ENCODE peak calls at places on chromosomes 13 and 19, in five cellular contexts. One of them, this sample, is unnamed.

GRCh38 chr19:2333807-2334211 is 5.3 kb downstream of the SPPL2B start:
- DNase-seq in fibroblast of lung: no peak
- DNase-seq in neural progenitor cell: no peak
- DNase-seq in neuronal stem cell: no peak
- DNase-seq in GM23338: no peak
- DNase-seq in this sample: no peak

GRCh38 chr19:53657778-53658177 is 26.0 kb downstream of the DPRX start:
- DNase-seq in fibroblast of lung: no peak
- DNase-seq in neural progenitor cell: no peak
- DNase-seq in neuronal stem cell: no peak
- DNase-seq in GM23338: no peak
- DNase-seq in this sample: peak

GRCh38 chr19:49469828-49470614 is 4.0 kb upstream of the FLT3LG start:
- DNase-seq in fibroblast of lung: no peak
- DNase-seq in neural progenitor cell: no peak
- DNase-seq in neuronal stem cell: no peak
- DNase-seq in GM23338: peak
- DNase-seq in this sample: no peak

GRCh38 chr13:100361504-100361903 is 227.1 kb downstream of the GGACT start:
- DNase-seq in fibroblast of lung: peak
- DNase-seq in neural progenitor cell: no peak
- DNase-seq in neuronal stem cell: no peak
- DNase-seq in GM23338: no peak
- DNase-seq in this sample: no peak

GRCh38 chr13:32170841-32171240 is 139.3 kb downstream of the FRY start:
- DNase-seq in fibroblast of lung: no peak
- DNase-seq in neural progenitor cell: no peak
- DNase-seq in neuronal stem cell: no peak
- DNase-seq in GM23338: no peak
- DNase-seq in this sample: no peak

GRCh38 chr13:71254384-71254783 is 612.6 kb downstream of the DACH1 start:
- DNase-seq in fibroblast of lung: no peak
- DNase-seq in neural progenitor cell: peak
- DNase-seq in neuronal stem cell: no peak
- DNase-seq in GM23338: peak
- DNase-seq in this sample: no peak

GRCh38 chr13:79317856-79318255 is 88.2 kb downstream of the RBM26 start:
- DNase-seq in fibroblast of lung: no peak
- DNase-seq in neural progenitor cell: no peak
- DNase-seq in neuronal stem cell: no peak
- DNase-seq in GM23338: no peak
- DNase-seq in this sample: no peak

GRCh38 chr13:36872621-36873020 is 47.4 kb downstream of the SMAD9 start:
- DNase-seq in fibroblast of lung: no peak
- DNase-seq in neural progenitor cell: peak
- DNase-seq in neuronal stem cell: no peak
- DNase-seq in GM23338: peak
- DNase-seq in this sample: no peak

GRCh38 chr19:6141217-6141616 is 5.8 kb downstream of the ACSBG2 start:
- DNase-seq in fibroblast of lung: no peak
- DNase-seq in neural progenitor cell: no peak
- DNase-seq in neuronal stem cell: no peak
- DNase-seq in GM23338: no peak
- DNase-seq in this sample: no peak

GRCh38 chr19:6135367-6135766 is at the start of gene ACSBG2:
- DNase-seq in fibroblast of lung: no peak
- DNase-seq in neural progenitor cell: no peak
- DNase-seq in neuronal stem cell: no peak
- DNase-seq in GM23338: peak
- DNase-seq in this sample: no peak

GRCh38 chr19:6138511-6138910 is 3.0 kb downstream of the ACSBG2 start:
- DNase-seq in fibroblast of lung: no peak
- DNase-seq in neural progenitor cell: no peak
- DNase-seq in neuronal stem cell: no peak
- DNase-seq in GM23338: no peak
- DNase-seq in this sample: no peak

GRCh38 chr19:6133231-6133630 is 2.2 kb upstream of the ACSBG2 start:
- DNase-seq in fibroblast of lung: no peak
- DNase-seq in neural progenitor cell: no peak
- DNase-seq in neuronal stem cell: no peak
- DNase-seq in GM23338: no peak
- DNase-seq in this sample: no peak

DNA sequence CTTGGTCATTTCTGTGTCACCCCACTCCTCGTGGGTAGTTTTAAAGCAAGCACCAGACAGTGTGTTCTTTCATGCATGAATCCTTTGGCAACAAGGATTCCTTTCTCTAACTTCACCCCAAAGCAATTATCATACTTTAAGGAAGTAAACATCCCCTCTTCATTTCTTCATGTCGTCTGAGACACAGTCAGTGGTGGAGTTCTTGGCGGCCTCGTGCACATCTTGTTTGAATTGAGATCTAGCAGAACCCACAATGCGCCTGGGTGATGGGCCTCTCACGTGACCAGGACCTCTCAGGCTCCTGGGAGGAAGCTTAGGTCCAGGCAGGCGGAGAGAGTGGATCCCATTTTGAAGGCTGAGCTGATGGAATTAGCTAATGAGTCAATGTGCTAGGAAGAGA is 2.6 kb downstream of the ACSBG2 start:
- DNase-seq in fibroblast of lung: no peak
- DNase-seq in neural progenitor cell: no peak
- DNase-seq in neuronal stem cell: no peak
- DNase-seq in GM23338: no peak
- DNase-seq in this sample: no peak
- H2AFZ ChIP-seq in fibroblast of lung: no peak
- H2AFZ ChIP-seq in neural progenitor cell: no peak
- H2AFZ ChIP-seq in neuronal stem cell: peak
- H2AFZ ChIP-seq in GM23338: peak
- H2AFZ ChIP-seq in this sample: no peak

GRCh38 chr13:25922373-25922772 is 129.4 kb downstream of the SHISA2 start:
- DNase-seq in fibroblast of lung: no peak
- DNase-seq in neural progenitor cell: no peak
- DNase-seq in neuronal stem cell: no peak
- DNase-seq in GM23338: peak
- DNase-seq in this sample: no peak

GRCh38 chr13:25920931-25921330 is 130.9 kb downstream of the SHISA2 start:
- DNase-seq in fibroblast of lung: no peak
- DNase-seq in neural progenitor cell: no peak
- DNase-seq in neuronal stem cell: no peak
- DNase-seq in GM23338: no peak
- DNase-seq in this sample: no peak

GRCh38 chr13:25927363-25927762 is 124.5 kb downstream of the SHISA2 start:
- DNase-seq in fibroblast of lung: no peak
- DNase-seq in neural progenitor cell: no peak
- DNase-seq in neuronal stem cell: no peak
- DNase-seq in GM23338: no peak
- DNase-seq in this sample: no peak

GRCh38 chr13:25920277-25920676 is 131.5 kb downstream of the SHISA2 start:
- DNase-seq in fibroblast of lung: no peak
- DNase-seq in neural progenitor cell: no peak
- DNase-seq in neuronal stem cell: no peak
- DNase-seq in GM23338: no peak
- DNase-seq in this sample: no peak

GRCh38 chr13:25923217-25924085 is 128.4 kb downstream of the SHISA2 start:
- DNase-seq in fibroblast of lung: no peak
- DNase-seq in neural progenitor cell: no peak
- DNase-seq in neuronal stem cell: no peak
- DNase-seq in GM23338: no peak
- DNase-seq in this sample: no peak
- H3K27ac ChIP-seq in fibroblast of lung: no peak
- H3K27ac ChIP-seq in neural progenitor cell: no peak
- H3K27ac ChIP-seq in neuronal stem cell: no peak
- H3K27ac ChIP-seq in GM23338: no peak
- H3K27ac ChIP-seq in this sample: no peak

GRCh38 chr13:111893071-111893606 is 173.8 kb upstream of the SOX1 start:
- DNase-seq in fibroblast of lung: no peak
- DNase-seq in neural progenitor cell: peak
- DNase-seq in neuronal stem cell: peak
- DNase-seq in GM23338: peak
- DNase-seq in this sample: no peak
- H2AFZ ChIP-seq in fibroblast of lung: no peak
- H2AFZ ChIP-seq in neural progenitor cell: peak
- H2AFZ ChIP-seq in neuronal stem cell: peak
- H2AFZ ChIP-seq in GM23338: peak
- H2AFZ ChIP-seq in this sample: no peak

DNA sequence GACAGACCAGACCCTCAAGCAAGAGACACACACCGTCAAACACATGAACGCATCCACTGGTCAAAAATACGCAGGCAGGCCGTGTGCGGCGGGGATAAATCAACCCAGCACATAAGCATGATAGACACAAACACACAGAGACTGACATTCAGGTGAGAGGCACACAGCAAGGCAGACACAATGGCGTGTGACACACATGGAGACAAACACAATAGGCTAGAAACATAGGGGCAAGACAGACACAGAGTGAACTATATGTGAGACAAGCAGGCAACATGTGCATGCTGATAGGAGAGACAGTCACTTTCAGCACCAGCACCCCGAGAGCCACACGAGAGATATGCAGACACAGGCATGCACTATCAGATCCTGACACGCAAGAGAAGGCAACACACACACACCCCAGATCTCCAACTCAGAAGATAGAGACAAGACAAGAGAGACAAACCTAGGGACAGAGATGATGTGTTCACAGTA is 6.9 kb upstream of the JUNB start:
- DNase-seq in fibroblast of lung: no peak
- DNase-seq in neural progenitor cell: no peak
- DNase-seq in neuronal stem cell: no peak
- DNase-seq in GM23338: no peak
- DNase-seq in this sample: no peak
- H3K27ac ChIP-seq in fibroblast of lung: peak
- H3K27ac ChIP-seq in neural progenitor cell: no peak
- H3K27ac ChIP-seq in neuronal stem cell: no peak
- H3K27ac ChIP-seq in GM23338: no peak
- H3K27ac ChIP-seq in this sample: peak